ENCODE peak calls at places on chromosomes 11 and 22, in four cellular contexts. P, Q, D and L are unnamed samples.

GRCh38 chr11:102464037-102464436 is 11.5 kb upstream of the TMEM123 start:
- DNase-seq in D (no peak), P (no peak), Q (no peak), L (no peak)

GRCh38 chr11:43458486-43458885 is 99.8 kb downstream of the TTC17 start:
- DNase-seq in D (no peak), Q (no peak), P (no peak), L (no peak)

GRCh38 chr22:49861642-49862407 is 8.2 kb downstream of the ZBED4 start:
- DNase-seq in Q (no peak), D (no peak), P (no peak), L (no peak)

GRCh38 chr22:48091656-48092223 is 1329.3 kb downstream of the TBC1D22A start:
- DNase-seq in D (no peak), P (no peak), Q (no peak), L (no peak)

GRCh38 chr11:60349990-60350389 is 22.9 kb downstream of the MS4A6E start:
- DNase-seq in P (no peak), D (no peak), Q (no peak), L (no peak)

GRCh38 chr11:118581057-118581456 is 8.8 kb downstream of the ARCN1 start:
- DNase-seq in D (no peak), Q (no peak), P (no peak), L (no peak)

GRCh38 chr11:46769636-46770221 is 50.7 kb downstream of the F2 start:
- DNase-seq in D (no peak), Q (no peak), P (no peak), L (no peak)

GRCh38 chr11:130585545-130585944 is 137.1 kb downstream of the ADAMTS15 start:
- DNase-seq in D (peak; percentile 90), P (no peak), Q (peak; percentile 75), L (no peak)

GRCh38 chr22:25413620-25414019 is 150.9 kb upstream of the GRK3 start:
- DNase-seq in Q (no peak), D (no peak), P (no peak), L (no peak)

GRCh38 chr11:68707527-68707926 is 23.2 kb downstream of the GAL start:
- DNase-seq in Q (no peak), P (no peak), D (no peak), L (no peak)

GRCh38 chr11:17148536-17148935 is 59.2 kb downstream of the PIK3C2A start:
- DNase-seq in D (peak; percentile 44), Q (peak; percentile 27), P (no peak), L (no peak)

GRCh38 chr22:26632422-26633155 is 10.8 kb downstream of the CRYBA4 start:
- DNase-seq in D (no peak), P (no peak), Q (no peak), L (no peak)

GRCh38 chr22:46251816-46252380 is 1.8 kb upstream of the CDPF1 start:
- DNase-seq in P (no peak), D (no peak), Q (no peak), L (no peak)

GRCh38 chr22:35900483-35901168 is 128.0 kb downstream of the RBFOX2 start:
- DNase-seq in D (peak; percentile 85), Q (peak; percentile 43), P (no peak), L (no peak)

GRCh38 chr22:41445171-41446056 is 1.2 kb downstream of the TOB2 start:
- DNase-seq in P (peak; percentile 47), D (no peak), Q (peak; percentile 43), L (peak; percentile 60)

GRCh38 chr22:42938976-42939375 is 76.0 kb downstream of the PACSIN2 start:
- DNase-seq in D (no peak), P (no peak), Q (no peak), L (no peak)
- H3K79me2 ChIP-seq in D (peaks cover 24% of the 10 kb centered on the region), P (peaks cover 8% of the 10 kb centered on the region), Q (peaks cover 58% of the 10 kb centered on the region), L (no peaks in the 10 kb centered on the region)

GRCh38 chr22:40179535-40179934 is 1.8 kb downstream of the TNRC6B start:
- DNase-seq in Q (no peak), P (no peak), D (no peak), L (no peak)
- H3K79me2 ChIP-seq in Q (peaks cover 67% of the 10 kb centered on the region), P (peaks cover 72% of the 10 kb centered on the region), D (peaks cover 63% of the 10 kb centered on the region), L (peaks cover 75% of the 10 kb centered on the region)

DNA sequence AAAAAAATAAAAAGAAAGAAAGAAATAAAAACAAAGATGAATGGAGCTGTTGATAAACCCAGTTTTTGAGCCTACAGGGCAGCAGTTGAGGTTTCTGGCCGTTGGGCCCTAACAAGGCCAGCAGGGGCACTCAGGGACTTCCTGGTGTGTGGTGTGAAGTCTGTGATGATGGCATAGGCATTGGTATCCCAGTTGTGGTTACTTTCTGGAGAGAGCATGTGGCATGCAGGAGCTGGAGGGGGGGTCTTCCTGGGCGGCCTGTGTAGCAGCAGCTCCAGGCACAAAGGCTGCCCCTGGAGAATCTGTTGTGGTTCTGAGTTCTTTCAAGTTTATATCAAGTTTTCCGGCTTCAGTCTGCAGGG is 2.0 kb upstream of the TXNRD2 start:
- DNase-seq in P (peak; percentile 14), D (peak; percentile 89), Q (no peak), L (peak; percentile 43)
- H3K79me2 ChIP-seq in P (peaks cover 31% of the 10 kb centered on the region), D (peaks cover 47% of the 10 kb centered on the region), Q (peaks cover 38% of the 10 kb centered on the region), L (peaks cover 38% of the 10 kb centered on the region)

GRCh38 chr11:79434263-79434662 is 6.6 kb downstream of the TENM4 start:
- DNase-seq in P (no peak), D (no peak), Q (no peak), L (no peak)
- H3K79me2 ChIP-seq in P (no peaks in the 10 kb centered on the region), D (peaks cover 47% of the 10 kb centered on the region), Q (no peaks in the 10 kb centered on the region), L (no peaks in the 10 kb centered on the region)

GRCh38 chr11:124894606-124895430 is 2.8 kb downstream of the ROBO4 start:
- DNase-seq in D (no peak), P (no peak), Q (no peak), L (no peak)
- H3K79me2 ChIP-seq in D (no peaks in the 10 kb centered on the region), P (no peaks in the 10 kb centered on the region), Q (no peaks in the 10 kb centered on the region), L (no peaks in the 10 kb centered on the region)

GRCh38 chr11:70532728-70533127 is 134.4 kb downstream of the CTTN start:
- DNase-seq in D (peak; percentile 76), P (no peak), Q (no peak), L (no peak)

GRCh38 chr11:70530010-70530409 is 131.7 kb downstream of the CTTN start:
- DNase-seq in Q (no peak), D (no peak), P (no peak), L (no peak)

GRCh38 chr11:70530629-70531185 is 132.4 kb downstream of the CTTN start:
- DNase-seq in P (no peak), Q (no peak), D (no peak), L (no peak)

GRCh38 chr11:70531281-70532065 is 133.1 kb downstream of the CTTN start:
- DNase-seq in D (no peak), P (no peak), Q (no peak), L (no peak)

GRCh38 chr11:70532066-70532440 is 133.7 kb downstream of the CTTN start:
- DNase-seq in D (peak; percentile 67), P (no peak), Q (no peak), L (no peak)
- H3K79me2 ChIP-seq in D (no peaks in the 10 kb centered on the region), P (no peaks in the 10 kb centered on the region), Q (no peaks in the 10 kb centered on the region), L (no peaks in the 10 kb centered on the region)

DNA sequence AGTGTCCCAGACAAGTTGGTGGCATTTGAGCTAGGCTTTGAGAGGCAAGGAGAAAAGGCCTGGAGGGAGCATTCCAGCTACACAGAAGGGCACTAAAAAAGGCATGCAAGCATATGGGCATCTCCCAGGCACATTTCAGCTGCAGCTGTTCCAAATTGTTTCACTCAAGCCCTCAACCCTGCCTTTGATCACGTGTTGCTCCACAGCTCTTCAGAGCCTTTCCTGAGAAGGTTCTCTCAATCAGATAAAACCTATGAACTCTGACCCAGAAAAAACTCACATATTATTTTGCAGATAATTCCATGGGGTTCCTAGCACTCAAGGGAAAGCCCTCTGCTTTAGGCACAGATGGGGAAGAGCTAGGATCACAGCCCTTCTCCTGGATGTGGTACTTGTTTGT is 24.4 kb upstream of the HSPA8 start:
- DNase-seq in D (no peak), Q (no peak), P (peak; percentile 60), L (no peak)
- H3K79me2 ChIP-seq in D (no peaks in the 10 kb centered on the region), Q (no peaks in the 10 kb centered on the region), P (no peaks in the 10 kb centered on the region), L (no peaks in the 10 kb centered on the region)

DNA sequence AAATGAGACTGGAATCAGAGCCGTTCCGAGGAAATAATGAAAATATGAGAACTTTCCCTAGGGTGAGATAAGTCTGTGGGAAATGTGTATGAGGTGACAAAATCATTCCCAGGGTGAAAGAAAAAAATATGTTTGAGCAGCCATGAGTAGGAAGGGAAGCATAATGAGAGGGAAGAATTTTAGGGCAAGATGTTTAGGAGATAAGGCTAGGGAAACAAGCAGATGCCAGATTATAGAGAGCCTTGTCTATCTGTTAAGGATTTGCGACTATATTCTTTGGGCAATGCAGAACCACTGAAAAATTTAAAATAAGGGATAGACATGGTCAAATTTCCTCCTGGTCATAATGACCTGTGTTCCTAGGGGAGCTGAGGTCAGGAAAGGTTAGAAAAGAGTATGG is 54.4 kb downstream of the STIM1 start:
- DNase-seq in P (no peak), Q (no peak), D (no peak), L (no peak)
- H3K79me2 ChIP-seq in P (peaks cover 89% of the 10 kb centered on the region), Q (peaks cover 26% of the 10 kb centered on the region), D (no peaks in the 10 kb centered on the region), L (peaks cover 6% of the 10 kb centered on the region)